ENCODE peak calls at places on chromosomes 3 and 15, in six cellular contexts. M, N, T, S, G and B are unnamed samples.

GRCh38 chr3:69107841-69108240 is 14.6 kb downstream of the LMOD3 start:
- DNase-seq in G (no peak), N (no peak), S (no peak), T (no peak), M (no peak), B (no peak)

GRCh38 chr3:46114324-46114988 is 87.2 kb upstream of the XCR1 start:
- DNase-seq in M (peak), T (no peak), N (peak), G (no peak), S (peak), B (peak)

GRCh38 chr3:9224490-9224889 is 25.0 kb downstream of the SRGAP3 start:
- DNase-seq in N (no peak), S (peak), M (peak), T (no peak), G (peak), B (peak)

GRCh38 chr3:167187211-167187610 is 192.9 kb downstream of the ZBBX start:
- DNase-seq in G (no peak), N (no peak), M (no peak), T (no peak), S (no peak), B (no peak)

GRCh38 chr3:127455541-127456450 is 134.7 kb downstream of the TPRA1 start:
- DNase-seq in S (peak), N (peak), T (peak), G (peak), M (peak), B (peak)

GRCh38 chr3:188435266-188435665 is 281.3 kb downstream of the LPP start:
- DNase-seq in T (no peak), N (no peak), M (no peak), S (no peak), G (no peak), B (no peak)

GRCh38 chr3:194503101-194503531 is 16.3 kb upstream of the ATP13A3 start:
- DNase-seq in G (no peak), T (no peak), N (no peak), S (no peak), M (no peak), B (no peak)

GRCh38 chr15:89004726-89005030 is 83.6 kb upstream of the ABHD2 start:
- DNase-seq in N (no peak), G (no peak), S (no peak), M (no peak), T (no peak), B (no peak)

GRCh38 chr15:83379574-83379973 is 67.6 kb upstream of the SH3GL3 start:
- DNase-seq in S (peak), N (peak), M (peak), T (no peak), G (no peak), B (peak)

GRCh38 chr3:28577941-28578340 is 229.3 kb upstream of the AZI2 start:
- DNase-seq in S (no peak), T (no peak), G (no peak), N (no peak), M (no peak), B (no peak)